ENCODE peak calls at places on chromosomes 11 and 22, in nine cellular contexts. K is ovary, S is left ventricle myocardium inferior, A is lung, V is cardiac muscle cell, C is transverse colon, M is heart left ventricle, L is PC-3, O is tibial nerve. R is an unnamed sample. For H3K4me1, the result is how much of the 10 kb centered on the place peaks cover.

GRCh38 chr11:58513747-58514367 is 6.0 kb upstream of the OR5B21 start:
- DNase-seq in S (no peak), A (no peak), L (peak), C (peak), O (no peak), V (peak), K (no peak), M (no peak), R (no peak)

GRCh38 chr11:72575533-72576170 is 98.6 kb downstream of the PDE2A start:
- DNase-seq in S (no peak), V (no peak), A (no peak), O (no peak), K (no peak), M (no peak), L (no peak), C (no peak), R (no peak)

GRCh38 chr11:9144828-9145227 is 53.4 kb upstream of the SCUBE2 start:
- DNase-seq in A (no peak), M (no peak), S (no peak), C (no peak), L (peak), O (no peak), V (no peak), K (no peak), R (no peak)

GRCh38 chr11:72041364-72042058 is 38.8 kb downstream of the NUMA1 start:
- DNase-seq in S (peak), C (peak), M (peak), L (peak), V (peak), A (peak), K (peak), O (peak), R (peak)

GRCh38 chr22:22813126-22814075 is 74.2 kb upstream of the IGLL5 start:
- DNase-seq in A (peak), L (no peak), O (no peak), C (no peak), K (no peak), S (no peak), M (no peak), V (no peak), R (no peak)

GRCh38 chr11:115652094-115652493 is 147.9 kb upstream of the CADM1 start:
- DNase-seq in A (no peak), C (no peak), L (no peak), S (no peak), O (no peak), V (no peak), K (no peak), M (no peak), R (no peak)

GRCh38 chr11:23455291-23455864 is 595.1 kb upstream of the CCDC179 start:
- DNase-seq in K (no peak), L (no peak), O (no peak), S (no peak), A (no peak), V (no peak), C (no peak), M (no peak), R (no peak)

GRCh38 chr11:46295312-46295995 is 18.0 kb downstream of the CREB3L1 start:
- DNase-seq in O (peak), M (peak), S (peak), V (peak), C (peak), L (no peak), A (peak), K (peak), R (no peak)

GRCh38 chr11:10550503-10550902 is 9.5 kb upstream of the RNF141 start:
- DNase-seq in V (no peak), O (no peak), C (no peak), K (no peak), M (no peak), A (no peak), L (peak), S (no peak), R (no peak)

GRCh38 chr11:2362414-2362813 is 14.7 kb upstream of the CD81 start:
- DNase-seq in A (no peak), O (no peak), V (no peak), L (no peak), C (no peak), K (no peak), M (no peak), S (no peak), R (no peak)

GRCh38 chr11:74453373-74453975 is 13.9 kb downstream of the KCNE3 start:
- DNase-seq in K (peak), A (peak), O (peak), C (peak), L (peak), S (peak), M (peak), V (peak), R (peak)

GRCh38 chr22:32752326-32752725 is 49.2 kb upstream of the TIMP3 start:
- DNase-seq in A (no peak), L (no peak), S (no peak), K (no peak), M (no peak), C (no peak), V (no peak), O (no peak), R (no peak)

GRCh38 chr11:130122141-130122575 is 37.4 kb upstream of the ST14 start:
- DNase-seq in O (no peak), K (no peak), V (no peak), S (no peak), A (no peak), C (no peak), L (peak), M (no peak), R (no peak)
- TF ChIP-seq CTCF in O (no peak), K (no peak), V (no peak), S (no peak), A (no peak), C (no peak), L (no peak), M (no peak), R (no peak)

GRCh38 chr22:26481694-26482093 is 1.9 kb downstream of the HPS4 start:
- DNase-seq in C (no peak), S (no peak), V (no peak), O (no peak), K (no peak), L (no peak), A (no peak), M (no peak), R (no peak)

GRCh38 chr22:26481112-26481693 is 2.4 kb downstream of the HPS4 start:
- DNase-seq in S (no peak), A (no peak), V (no peak), M (no peak), O (no peak), C (no peak), K (no peak), L (no peak), R (no peak)

GRCh38 chr22:26479043-26479791 is 4.4 kb downstream of the HPS4 start:
- DNase-seq in K (no peak), V (no peak), M (no peak), A (no peak), S (no peak), O (no peak), C (no peak), L (no peak), R (no peak)

GRCh38 chr22:26479792-26480610 is 3.6 kb downstream of the HPS4 start:
- DNase-seq in C (no peak), O (no peak), V (no peak), S (no peak), L (peak), A (no peak), M (no peak), K (no peak), R (no peak)

DNA sequence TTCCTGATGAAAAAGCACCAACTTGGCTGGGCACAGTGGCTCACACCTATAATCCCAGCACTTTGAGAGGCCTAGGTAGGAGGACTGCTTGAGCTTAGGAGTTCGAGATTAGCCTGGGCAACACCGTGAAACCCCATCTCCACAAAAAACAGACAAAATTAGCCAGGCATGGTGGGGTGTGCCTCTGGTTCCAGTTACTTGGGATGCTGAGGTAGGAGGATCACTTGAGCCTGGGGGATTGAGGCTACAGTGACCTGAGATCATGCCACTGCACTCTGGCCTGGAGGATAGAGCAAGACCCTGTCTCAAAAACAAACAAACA is 3.0 kb downstream of the HPS4 start:
- DNase-seq in M (no peak), V (no peak), C (no peak), A (no peak), O (no peak), L (no peak), S (no peak), K (no peak), R (no peak)
- H3K4me1 ChIP-seq in M (under half), V (under half), C (under half), A (under half), O (under half), L (under half), S (half or more), K (under half), R (half or more)

DNA sequence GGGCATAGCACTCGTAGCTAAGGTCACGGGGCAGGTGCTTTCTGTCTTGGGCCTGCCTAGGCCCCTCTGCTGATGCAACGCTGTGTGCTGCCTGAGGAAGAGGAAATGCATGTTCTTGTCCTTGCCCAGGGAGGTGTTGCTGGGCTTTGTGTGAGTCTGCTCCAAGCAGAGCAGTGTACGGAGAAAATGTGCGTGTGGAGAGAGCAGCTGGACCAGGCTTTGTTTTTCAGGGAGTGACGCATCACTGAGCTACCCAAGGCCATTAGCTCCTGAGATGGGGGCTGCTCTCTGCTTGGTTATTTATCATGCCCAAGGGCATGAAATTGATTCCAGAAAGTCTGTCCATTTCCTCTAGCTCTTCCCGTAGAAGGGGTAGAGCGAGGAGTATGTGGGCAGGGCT is 82.9 kb upstream of the THY1 start:
- DNase-seq in K (no peak), M (no peak), V (no peak), L (no peak), O (no peak), C (no peak), A (no peak), S (no peak), R (no peak)
- TF ChIP-seq CTCF in K (no peak), M (no peak), V (no peak), L (no peak), O (no peak), C (no peak), A (no peak), S (no peak), R (no peak)

GRCh38 chr22:50203288-50203687 is 2.5 kb downstream of the SELENOO start:
- DNase-seq in O (no peak), M (no peak), V (no peak), C (no peak), S (no peak), K (no peak), L (no peak), A (no peak), R (no peak)
- H3K4me1 ChIP-seq in O (under half), M (under half), V (under half), C (under half), S (half or more), K (under half), L (under half), A (under half), R (under half)

GRCh38 chr11:20016526-20016925 is 143.7 kb downstream of the DBX1 start:
- DNase-seq in V (no peak), L (no peak), K (no peak), S (no peak), A (no peak), M (no peak), O (no peak), C (no peak), R (no peak)
- TF ChIP-seq CTCF in V (no peak), L (no peak), K (no peak), S (no peak), A (no peak), M (no peak), O (no peak), C (no peak), R (no peak)

GRCh38 chr11:68330700-68331337 is 18.4 kb downstream of the LRP5 start:
- DNase-seq in O (no peak), A (no peak), L (no peak), M (no peak), K (no peak), S (no peak), C (no peak), V (no peak), R (no peak)
- H3K4me1 ChIP-seq in O (half or more), A (under half), L (under half), M (under half), K (under half), S (half or more), C (half or more), V (under half), R (half or more)

GRCh38 chr11:67370351-67371076 is 2.9 kb downstream of the CLCF1 start:
- DNase-seq in V (no peak), O (no peak), M (no peak), L (no peak), A (no peak), S (no peak), C (no peak), K (peak), R (no peak)

GRCh38 chr11:67372232-67372992 is 986 bp downstream of the CLCF1 start:
- DNase-seq in C (no peak), O (no peak), A (no peak), S (no peak), L (no peak), V (peak), M (no peak), K (peak), R (no peak)

GRCh38 chr11:67371199-67371548 is 2.2 kb downstream of the CLCF1 start:
- DNase-seq in M (no peak), A (no peak), V (no peak), C (no peak), K (no peak), L (no peak), S (no peak), O (no peak), R (no peak)

GRCh38 chr11:67372993-67373915 is at the start of gene CLCF1:
- DNase-seq in C (peak), S (peak), M (peak), L (peak), A (peak), V (peak), O (peak), K (peak), R (no peak)

DNA sequence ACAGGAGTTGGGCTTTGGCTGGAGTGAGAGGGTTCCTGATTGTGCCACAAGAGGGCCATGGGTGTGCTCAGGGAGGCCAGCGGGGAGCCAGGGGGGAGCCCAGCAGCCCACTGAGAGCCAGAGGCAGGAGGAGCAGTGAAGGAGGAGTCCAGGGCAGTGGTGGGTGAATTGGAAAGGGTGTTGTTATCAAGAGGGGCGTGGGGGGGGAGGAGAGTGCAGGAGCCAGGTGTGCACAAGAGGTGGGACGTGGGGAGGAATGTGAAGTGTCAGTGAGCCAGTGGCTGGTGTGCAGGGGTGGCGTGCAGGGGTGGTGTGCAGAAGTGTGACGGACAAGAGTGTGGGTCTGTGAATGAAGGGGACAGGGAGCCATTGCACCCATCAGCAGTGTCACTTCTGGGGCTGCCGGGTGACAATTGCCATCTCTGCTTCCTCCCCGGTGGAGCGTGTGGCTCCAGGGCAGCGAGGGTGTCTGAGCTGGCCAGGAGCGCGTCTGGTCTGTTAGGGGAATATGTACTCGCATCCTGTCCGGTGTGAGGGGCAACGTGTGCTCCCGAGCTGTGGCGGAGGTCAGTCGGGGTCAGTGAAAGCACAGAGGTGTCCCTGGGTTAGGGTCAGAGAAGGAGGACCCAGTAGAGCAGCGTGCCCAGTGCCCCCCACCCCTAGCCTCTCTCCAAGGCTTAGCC is 1.7 kb downstream of the CLCF1 start:
- DNase-seq in A (no peak), S (no peak), K (peak), M (no peak), C (no peak), O (no peak), V (peak), L (peak), R (peak)
- TF ChIP-seq CTCF in A (peak), S (peak), K (no peak), M (peak), C (peak), O (peak), V (peak), L (peak), R (no peak)

DNA sequence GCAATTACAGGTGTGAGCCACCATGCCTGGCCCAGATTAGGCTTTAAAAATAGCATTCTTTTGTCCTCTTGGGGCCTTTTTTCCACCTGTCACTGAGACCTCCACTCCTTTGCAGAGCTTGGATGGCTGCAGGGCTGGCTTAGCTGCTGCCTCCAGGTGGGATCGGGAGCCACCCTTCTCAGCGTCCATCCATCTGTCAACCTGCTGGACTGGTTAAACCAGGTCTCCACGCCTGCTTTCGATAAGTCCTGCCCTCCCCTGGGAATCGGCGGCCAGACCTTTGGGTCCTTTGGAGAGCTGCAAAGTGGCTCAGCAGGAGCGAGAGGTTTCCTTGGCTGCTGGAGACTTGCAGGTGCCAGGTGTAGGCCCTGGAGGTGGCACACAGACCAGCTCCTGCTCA is 23.4 kb upstream of the GRAMD4 start:
- DNase-seq in O (no peak), K (no peak), A (peak), C (peak), V (no peak), L (peak), S (no peak), M (no peak), R (no peak)
- H3K4me1 ChIP-seq in O (under half), K (under half), A (under half), C (under half), V (under half), L (under half), S (half or more), M (under half), R (half or more)

GRCh38 chr11:96530473-96530872 is 140.7 kb downstream of the JRKL start:
- DNase-seq in O (no peak), L (no peak), S (no peak), A (no peak), K (no peak), C (no peak), V (no peak), M (no peak), R (no peak)

GRCh38 chr11:96520939-96521338 is 131.1 kb downstream of the JRKL start:
- DNase-seq in A (no peak), C (no peak), S (no peak), O (no peak), V (no peak), K (no peak), L (no peak), M (no peak), R (no peak)

GRCh38 chr11:96524475-96524874 is 134.7 kb downstream of the JRKL start:
- DNase-seq in O (no peak), C (no peak), M (no peak), A (no peak), K (no peak), L (no peak), V (peak), S (no peak), R (no peak)
- TF ChIP-seq CTCF in O (no peak), C (no peak), M (no peak), A (no peak), K (no peak), L (peak), V (peak), S (no peak), R (no peak)

DNA sequence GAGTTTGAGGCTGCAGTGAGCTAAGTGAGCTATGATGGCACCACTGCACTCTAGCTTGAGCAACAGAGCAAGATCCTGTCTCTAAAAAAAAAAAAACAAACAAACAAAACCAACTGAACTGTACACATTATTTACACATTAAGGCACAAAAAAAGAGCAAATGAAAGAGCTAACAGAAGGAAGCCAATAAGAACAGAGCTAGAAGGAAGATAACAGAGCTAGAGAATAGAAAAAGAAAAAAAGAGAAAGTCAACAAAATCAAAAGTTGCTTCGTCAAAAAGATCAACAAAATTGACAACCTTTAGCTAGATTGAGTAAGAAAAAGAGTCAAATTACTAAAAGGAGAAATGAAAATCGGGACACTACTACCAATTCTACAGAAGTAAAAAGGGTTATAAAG is 25.0 kb downstream of the GUCD1 start:
- DNase-seq in C (no peak), M (no peak), L (no peak), S (no peak), A (no peak), K (no peak), V (no peak), O (no peak), R (no peak)
- H3K4me1 ChIP-seq in C (under half), M (under half), L (under half), S (under half), A (under half), K (under half), V (under half), O (under half), R (under half)